ENCODE peak calls at places on chromosomes 7 and 10, in six cellular contexts. L is HCT116, G is GM23248, V is PC-3, U is MM.1S, X is SK-N-SH. A is an unnamed sample. For H3K9me2, the result is how much of the 10 kb centered on the place peaks cover.

GRCh38 chr7:87934699-87935372 is 785 bp downstream of the ADAM22 start:
- DNase-seq in X (peak), L (no peak), V (no peak), U (no peak), G (peak), A (peak)

GRCh38 chr10:31554556-31554955 is 235.5 kb downstream of the ZEB1 start:
- DNase-seq in X (no peak), L (no peak), G (peak), V (peak), U (no peak), A (no peak)

GRCh38 chr7:128039487-128040099 is 8.4 kb upstream of the LRRC4 start:
- DNase-seq in L (no peak), U (no peak), G (no peak), V (no peak), X (no peak), A (no peak)

GRCh38 chr7:92831716-92832622 is 4.4 kb downstream of the CDK6 start:
- DNase-seq in L (no peak), V (peak), X (peak), G (peak), U (peak), A (no peak)

GRCh38 chr10:70512149-70512611 is 33.6 kb downstream of the PALD1 start:
- DNase-seq in L (no peak), U (peak), V (no peak), X (peak), G (peak), A (no peak)

GRCh38 chr7:157445246-157445955 is 108.6 kb downstream of the DNAJB6 start:
- DNase-seq in L (no peak), V (no peak), G (no peak), X (no peak), U (no peak), A (no peak)

GRCh38 chr7:135774284-135774683 is 25.7 kb upstream of the FAM180A start:
- DNase-seq in U (no peak), X (no peak), V (peak), G (peak), L (no peak), A (no peak)

GRCh38 chr10:127043312-127043711 is 138.1 kb downstream of the DOCK1 start:
- DNase-seq in L (no peak), U (no peak), X (no peak), G (no peak), V (no peak), A (no peak)

GRCh38 chr10:86535057-86535882 is 13.7 kb upstream of the WAPL start:
- DNase-seq in G (peak), X (no peak), U (no peak), V (peak), L (peak), A (no peak)

GRCh38 chr10:120891367-120891766 is 40.2 kb downstream of the WDR11 start:
- DNase-seq in V (no peak), X (no peak), U (no peak), G (peak), L (no peak), A (no peak)

GRCh38 chr7:131897790-131898165 is 341.4 kb upstream of the PODXL start:
- DNase-seq in G (no peak), L (no peak), X (no peak), U (no peak), V (no peak), A (no peak)
- H3K9me2 ChIP-seq in G (under half), L (under half), X (under half), U (under half), V (under half), A (under half)

GRCh38 chr10:123149162-123149567 is 1.2 kb downstream of the HMX2 start:
- DNase-seq in V (no peak), L (no peak), G (no peak), X (peak), U (no peak), A (no peak)
- H3K9ac ChIP-seq in V (no peak), L (no peak), G (no peak), X (no peak), U (no peak), A (no peak)

DNA sequence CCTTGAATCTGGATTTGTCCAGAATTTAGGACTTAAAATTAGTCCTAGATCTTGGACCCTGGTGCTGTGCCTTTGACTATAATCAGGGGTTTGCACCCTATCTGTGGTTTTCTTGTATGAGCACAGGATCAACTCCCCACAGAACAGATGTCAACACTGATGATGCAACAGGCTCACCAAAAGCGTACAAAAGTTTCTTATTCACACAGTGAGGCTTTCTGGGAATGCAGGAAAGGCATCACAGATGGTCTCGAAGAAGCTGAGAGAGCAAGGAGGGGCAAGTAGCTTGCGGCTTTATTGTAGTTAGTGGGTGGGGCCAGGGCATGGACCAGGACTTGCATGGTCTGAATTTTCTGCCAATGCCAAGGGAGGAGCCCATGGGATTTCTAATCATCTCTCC is 46.2 kb downstream of the SEC61G start:
- DNase-seq in V (no peak), X (no peak), G (no peak), U (no peak), L (no peak), A (no peak)
- H3K9me2 ChIP-seq in V (under half), X (under half), G (under half), U (under half), L (under half), A (under half)

DNA sequence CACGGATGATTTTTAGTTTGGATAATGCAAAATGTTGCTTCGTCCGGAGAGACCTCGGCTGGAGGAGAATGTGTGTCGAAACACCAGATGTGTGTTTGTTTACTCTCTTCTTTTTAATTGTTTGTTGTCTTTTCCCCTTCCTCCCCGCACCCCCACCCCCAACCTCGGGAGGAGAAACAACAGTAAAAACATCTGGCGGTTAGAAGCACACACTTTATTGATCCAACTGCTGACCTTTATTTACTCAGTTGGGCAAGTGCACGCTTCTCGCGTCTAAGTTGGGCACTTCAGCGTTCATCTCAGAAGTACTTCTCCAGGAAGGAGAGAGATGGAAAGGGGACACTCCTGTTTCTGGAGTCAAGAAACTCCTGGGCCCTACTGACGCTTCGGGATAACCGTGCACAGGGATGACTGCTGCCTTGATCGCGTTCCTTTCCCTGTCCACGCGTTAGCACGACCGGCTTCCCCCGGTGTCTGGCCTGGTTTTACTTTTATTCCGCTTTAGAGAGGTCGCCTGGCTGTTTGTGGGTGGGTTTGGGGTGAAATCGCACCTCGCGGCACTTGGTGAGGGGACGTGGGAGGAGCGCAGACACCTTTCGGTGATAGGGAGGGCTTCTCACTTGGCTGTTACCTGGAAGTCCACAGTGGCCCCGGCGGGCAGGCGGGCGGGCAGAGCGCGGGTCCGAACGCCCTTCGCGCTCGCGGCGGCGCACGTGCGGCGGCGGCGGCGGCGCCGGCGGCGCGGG is 168.3 kb upstream of the PPP1R3A start:
- DNase-seq in V (no peak), U (peak), X (peak), L (no peak), G (peak), A (no peak)
- H3K9ac ChIP-seq in V (no peak), U (peak), X (no peak), L (peak), G (peak), A (no peak)

DNA sequence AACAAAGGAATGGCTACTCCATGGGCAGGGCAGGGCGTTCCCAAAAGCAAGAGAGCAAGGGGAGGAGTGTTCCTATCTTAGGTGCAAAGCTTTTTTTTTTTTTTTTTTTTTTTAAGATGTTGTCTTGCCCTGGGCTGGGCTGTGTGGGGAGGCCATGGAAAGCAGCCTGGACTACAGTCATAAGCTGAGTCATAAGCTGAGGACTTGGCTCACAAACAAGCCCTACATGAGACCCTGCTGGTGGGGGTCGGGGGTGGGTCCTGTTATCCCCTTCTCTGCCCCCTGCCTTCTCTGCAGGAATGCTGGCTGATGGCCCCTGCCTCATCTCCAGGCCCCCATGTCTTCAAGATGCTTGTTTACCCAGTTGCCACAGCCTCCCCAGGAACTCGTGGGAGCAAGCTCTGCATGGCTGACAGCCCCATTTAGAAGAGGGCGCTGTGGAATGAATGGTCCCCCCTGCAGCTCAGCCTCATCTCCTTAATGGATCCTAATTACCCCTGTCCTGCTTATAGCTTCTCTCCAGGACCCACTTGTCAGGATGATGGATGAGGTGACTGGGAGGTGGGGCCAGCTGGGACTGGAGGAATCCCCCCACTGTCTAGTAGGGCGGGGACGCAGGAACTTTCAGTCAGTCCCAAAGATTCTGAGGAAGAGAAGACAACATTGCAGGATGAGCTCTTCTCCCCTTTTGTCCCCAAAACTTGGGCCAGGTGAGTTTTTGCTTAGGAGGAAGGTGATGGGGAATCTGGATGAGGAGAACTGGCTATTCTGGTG is 340.8 kb upstream of the PODXL start:
- DNase-seq in V (peak), X (peak), U (no peak), L (peak), G (peak), A (no peak)
- H3K9me2 ChIP-seq in V (under half), X (under half), U (under half), L (under half), G (under half), A (under half)

A was measured in Karpas-422.